ENCODE peak calls at places on chromosomes 12 and 14, in eight cellular contexts. One of them, this sample, is unnamed.

GRCh38 chr12:3293446-3294161 is 197.4 kb upstream of the PRMT8 start:
- DNase-seq in left cardiac atrium: no peak
- DNase-seq in NCI-H524 treated with DMSO at 0.1 percent for 48 hours: no peak
- DNase-seq in aorta: no peak
- DNase-seq in CD8-positive, alpha-beta T cell: no peak
- DNase-seq in T47D: no peak
- DNase-seq in A549: peak; percentile 41
- DNase-seq in GF-D8: no peak
- DNase-seq in this sample: no peak

GRCh38 chr14:98877065-98877464 is 394.9 kb downstream of the BCL11B start:
- DNase-seq in left cardiac atrium: no peak
- DNase-seq in NCI-H524 treated with DMSO at 0.1 percent for 48 hours: no peak
- DNase-seq in aorta: no peak
- DNase-seq in CD8-positive, alpha-beta T cell: no peak
- DNase-seq in T47D: no peak
- DNase-seq in A549: no peak
- DNase-seq in GF-D8: no peak
- DNase-seq in this sample: no peak

GRCh38 chr12:11741434-11742092 is 92.1 kb downstream of the ETV6 start:
- DNase-seq in left cardiac atrium: no peak
- DNase-seq in NCI-H524 treated with DMSO at 0.1 percent for 48 hours: no peak
- DNase-seq in aorta: no peak
- DNase-seq in CD8-positive, alpha-beta T cell: no peak
- DNase-seq in T47D: no peak
- DNase-seq in A549: no peak
- DNase-seq in GF-D8: no peak
- DNase-seq in this sample: no peak

GRCh38 chr12:51869931-51870330 is 18.0 kb upstream of the ANKRD33 start:
- DNase-seq in left cardiac atrium: no peak
- DNase-seq in NCI-H524 treated with DMSO at 0.1 percent for 48 hours: no peak
- DNase-seq in aorta: peak; percentile 53
- DNase-seq in CD8-positive, alpha-beta T cell: no peak
- DNase-seq in T47D: no peak
- DNase-seq in A549: no peak
- DNase-seq in GF-D8: no peak
- DNase-seq in this sample: peak; percentile 16

GRCh38 chr14:57982802-57983201 is 116.9 kb upstream of the SLC35F4 start:
- DNase-seq in left cardiac atrium: no peak
- DNase-seq in NCI-H524 treated with DMSO at 0.1 percent for 48 hours: peak; percentile 90
- DNase-seq in aorta: no peak
- DNase-seq in CD8-positive, alpha-beta T cell: no peak
- DNase-seq in T47D: no peak
- DNase-seq in A549: no peak
- DNase-seq in GF-D8: no peak
- DNase-seq in this sample: no peak

GRCh38 chr12:121812320-121812871 is 8.6 kb downstream of the SETD1B start:
- DNase-seq in left cardiac atrium: peak; percentile 84
- DNase-seq in NCI-H524 treated with DMSO at 0.1 percent for 48 hours: no peak
- DNase-seq in aorta: peak; percentile 90
- DNase-seq in CD8-positive, alpha-beta T cell: no peak
- DNase-seq in T47D: peak; percentile 100
- DNase-seq in A549: peak; percentile 92
- DNase-seq in GF-D8: no peak
- DNase-seq in this sample: peak; percentile 62

GRCh38 chr12:58504539-58504938 is 415.8 kb downstream of the LRIG3 start:
- DNase-seq in left cardiac atrium: no peak
- DNase-seq in NCI-H524 treated with DMSO at 0.1 percent for 48 hours: no peak
- DNase-seq in aorta: no peak
- DNase-seq in CD8-positive, alpha-beta T cell: no peak
- DNase-seq in T47D: no peak
- DNase-seq in A549: no peak
- DNase-seq in GF-D8: no peak
- DNase-seq in this sample: no peak

GRCh38 chr12:96400631-96401060 is 407 bp upstream of the CDK17 start:
- DNase-seq in left cardiac atrium: no peak
- DNase-seq in NCI-H524 treated with DMSO at 0.1 percent for 48 hours: no peak
- DNase-seq in aorta: no peak
- DNase-seq in CD8-positive, alpha-beta T cell: no peak
- DNase-seq in T47D: peak; percentile 30
- DNase-seq in A549: no peak
- DNase-seq in GF-D8: no peak
- DNase-seq in this sample: no peak

GRCh38 chr12:114672817-114673168 is 11.2 kb downstream of the TBX3 start:
- DNase-seq in left cardiac atrium: no peak
- DNase-seq in NCI-H524 treated with DMSO at 0.1 percent for 48 hours: no peak
- DNase-seq in aorta: no peak
- DNase-seq in CD8-positive, alpha-beta T cell: no peak
- DNase-seq in T47D: no peak
- DNase-seq in A549: no peak
- DNase-seq in GF-D8: no peak
- DNase-seq in this sample: no peak

GRCh38 chr12:56993346-56993745 is 13.0 kb downstream of the ZBTB39 start:
- DNase-seq in left cardiac atrium: no peak
- DNase-seq in NCI-H524 treated with DMSO at 0.1 percent for 48 hours: no peak
- DNase-seq in aorta: no peak
- DNase-seq in CD8-positive, alpha-beta T cell: no peak
- DNase-seq in T47D: no peak
- DNase-seq in A549: no peak
- DNase-seq in GF-D8: peak; percentile 1
- DNase-seq in this sample: no peak

GRCh38 chr14:35576260-35576659 is 42.3 kb downstream of the INSM2 start:
- DNase-seq in left cardiac atrium: no peak
- DNase-seq in NCI-H524 treated with DMSO at 0.1 percent for 48 hours: no peak
- DNase-seq in aorta: no peak
- DNase-seq in CD8-positive, alpha-beta T cell: no peak
- DNase-seq in T47D: no peak
- DNase-seq in A549: no peak
- DNase-seq in GF-D8: no peak
- DNase-seq in this sample: no peak

GRCh38 chr14:34582117-34582680 is 42.7 kb upstream of the EAPP start:
- DNase-seq in left cardiac atrium: no peak
- DNase-seq in NCI-H524 treated with DMSO at 0.1 percent for 48 hours: no peak
- DNase-seq in aorta: peak; percentile 37
- DNase-seq in CD8-positive, alpha-beta T cell: no peak
- DNase-seq in T47D: no peak
- DNase-seq in A549: no peak
- DNase-seq in GF-D8: no peak
- DNase-seq in this sample: no peak

GRCh38 chr14:104734991-104735779 is 11.2 kb downstream of the ADSS1 start:
- DNase-seq in left cardiac atrium: no peak
- DNase-seq in NCI-H524 treated with DMSO at 0.1 percent for 48 hours: no peak
- DNase-seq in aorta: no peak
- DNase-seq in CD8-positive, alpha-beta T cell: no peak
- DNase-seq in T47D: no peak
- DNase-seq in A549: no peak
- DNase-seq in GF-D8: no peak
- DNase-seq in this sample: no peak

GRCh38 chr14:80567905-80568512 is 356.7 kb upstream of the DIO2 start:
- DNase-seq in left cardiac atrium: no peak
- DNase-seq in NCI-H524 treated with DMSO at 0.1 percent for 48 hours: no peak
- DNase-seq in aorta: no peak
- DNase-seq in CD8-positive, alpha-beta T cell: no peak
- DNase-seq in T47D: no peak
- DNase-seq in A549: no peak
- DNase-seq in GF-D8: no peak
- DNase-seq in this sample: no peak

GRCh38 chr14:53356361-53357150 is 203.4 kb upstream of the DDHD1 start:
- DNase-seq in left cardiac atrium: no peak
- DNase-seq in NCI-H524 treated with DMSO at 0.1 percent for 48 hours: no peak
- DNase-seq in aorta: no peak
- DNase-seq in CD8-positive, alpha-beta T cell: no peak
- DNase-seq in T47D: no peak
- DNase-seq in A549: no peak
- DNase-seq in GF-D8: no peak
- DNase-seq in this sample: no peak

GRCh38 chr14:87255046-87255445 is 737.9 kb downstream of the GALC start:
- DNase-seq in left cardiac atrium: no peak
- DNase-seq in NCI-H524 treated with DMSO at 0.1 percent for 48 hours: no peak
- DNase-seq in aorta: no peak
- DNase-seq in CD8-positive, alpha-beta T cell: no peak
- DNase-seq in T47D: no peak
- DNase-seq in A549: no peak
- DNase-seq in GF-D8: no peak
- DNase-seq in this sample: no peak

GRCh38 chr12:2625267-2625666 is 169.5 kb upstream of the FKBP4 start:
- DNase-seq in left cardiac atrium: no peak
- DNase-seq in NCI-H524 treated with DMSO at 0.1 percent for 48 hours: no peak
- DNase-seq in aorta: no peak
- DNase-seq in CD8-positive, alpha-beta T cell: no peak
- DNase-seq in T47D: no peak
- DNase-seq in A549: no peak
- DNase-seq in GF-D8: no peak
- DNase-seq in this sample: no peak

GRCh38 chr14:92135269-92135668 is 13.5 kb downstream of the CPSF2 start:
- DNase-seq in left cardiac atrium: no peak
- DNase-seq in NCI-H524 treated with DMSO at 0.1 percent for 48 hours: no peak
- DNase-seq in aorta: no peak
- DNase-seq in CD8-positive, alpha-beta T cell: no peak
- DNase-seq in T47D: no peak
- DNase-seq in A549: peak; percentile 11
- DNase-seq in GF-D8: no peak
- DNase-seq in this sample: no peak

GRCh38 chr12:40152783-40153383 is 47.0 kb upstream of the SLC2A13 start:
- DNase-seq in left cardiac atrium: peak; percentile 43
- DNase-seq in NCI-H524 treated with DMSO at 0.1 percent for 48 hours: no peak
- DNase-seq in aorta: no peak
- DNase-seq in CD8-positive, alpha-beta T cell: peak; percentile 8
- DNase-seq in T47D: no peak
- DNase-seq in A549: no peak
- DNase-seq in GF-D8: no peak
- DNase-seq in this sample: peak; percentile 57

GRCh38 chr12:89882051-89882450 is 173.4 kb upstream of the ATP2B1 start:
- DNase-seq in left cardiac atrium: no peak
- DNase-seq in NCI-H524 treated with DMSO at 0.1 percent for 48 hours: no peak
- DNase-seq in aorta: no peak
- DNase-seq in CD8-positive, alpha-beta T cell: no peak
- DNase-seq in T47D: no peak
- DNase-seq in A549: no peak
- DNase-seq in GF-D8: no peak
- DNase-seq in this sample: no peak

GRCh38 chr14:76769636-76770292 is 8.5 kb downstream of the VASH1 start:
- DNase-seq in left cardiac atrium: peak; percentile 23
- DNase-seq in NCI-H524 treated with DMSO at 0.1 percent for 48 hours: no peak
- DNase-seq in aorta: peak; percentile 61
- DNase-seq in CD8-positive, alpha-beta T cell: no peak
- DNase-seq in T47D: no peak
- DNase-seq in A549: no peak
- DNase-seq in GF-D8: no peak
- DNase-seq in this sample: no peak

GRCh38 chr12:50825372-50825838 is 17.3 kb upstream of the TMPRSS12 start:
- DNase-seq in left cardiac atrium: no peak
- DNase-seq in NCI-H524 treated with DMSO at 0.1 percent for 48 hours: no peak
- DNase-seq in aorta: no peak
- DNase-seq in CD8-positive, alpha-beta T cell: no peak
- DNase-seq in T47D: no peak
- DNase-seq in A549: peak; percentile 25
- DNase-seq in GF-D8: peak; percentile 52
- DNase-seq in this sample: peak; percentile 51

GRCh38 chr12:132084681-132085635 is 59.2 kb downstream of the DDX51 start:
- DNase-seq in left cardiac atrium: peak; percentile 83
- DNase-seq in NCI-H524 treated with DMSO at 0.1 percent for 48 hours: no peak
- DNase-seq in aorta: peak; percentile 94
- DNase-seq in CD8-positive, alpha-beta T cell: peak; percentile 7
- DNase-seq in T47D: peak; percentile 45
- DNase-seq in A549: peak; percentile 68
- DNase-seq in GF-D8: peak; percentile 42
- DNase-seq in this sample: peak; percentile 92

GRCh38 chr12:132686831-132687210 is 321 bp downstream of the POLE start:
- DNase-seq in left cardiac atrium: peak; percentile 42
- DNase-seq in NCI-H524 treated with DMSO at 0.1 percent for 48 hours: no peak
- DNase-seq in aorta: no peak
- DNase-seq in CD8-positive, alpha-beta T cell: peak; percentile 1
- DNase-seq in T47D: peak; percentile 43
- DNase-seq in A549: peak; percentile 39
- DNase-seq in GF-D8: no peak
- DNase-seq in this sample: no peak

GRCh38 chr14:23929822-23930294 is 23.7 kb upstream of the DHRS4 start:
- DNase-seq in left cardiac atrium: peak; percentile 86
- DNase-seq in NCI-H524 treated with DMSO at 0.1 percent for 48 hours: no peak
- DNase-seq in aorta: peak; percentile 89
- DNase-seq in CD8-positive, alpha-beta T cell: peak; percentile 81
- DNase-seq in T47D: peak; percentile 37
- DNase-seq in A549: peak; percentile 73
- DNase-seq in GF-D8: no peak
- DNase-seq in this sample: peak; percentile 67

GRCh38 chr14:100622234-100622633 is 35.0 kb upstream of the BEGAIN start:
- DNase-seq in left cardiac atrium: no peak
- DNase-seq in NCI-H524 treated with DMSO at 0.1 percent for 48 hours: no peak
- DNase-seq in aorta: no peak
- DNase-seq in CD8-positive, alpha-beta T cell: no peak
- DNase-seq in T47D: no peak
- DNase-seq in A549: no peak
- DNase-seq in GF-D8: no peak
- DNase-seq in this sample: peak; percentile 17

GRCh38 chr14:94930690-94931089 is 160.8 kb upstream of the GSC start:
- DNase-seq in left cardiac atrium: no peak
- DNase-seq in NCI-H524 treated with DMSO at 0.1 percent for 48 hours: no peak
- DNase-seq in aorta: no peak
- DNase-seq in CD8-positive, alpha-beta T cell: no peak
- DNase-seq in T47D: no peak
- DNase-seq in A549: no peak
- DNase-seq in GF-D8: no peak
- DNase-seq in this sample: no peak

GRCh38 chr12:83016226-83016835 is 329.6 kb downstream of the TMTC2 start:
- DNase-seq in left cardiac atrium: peak; percentile 42
- DNase-seq in NCI-H524 treated with DMSO at 0.1 percent for 48 hours: no peak
- DNase-seq in aorta: no peak
- DNase-seq in CD8-positive, alpha-beta T cell: no peak
- DNase-seq in T47D: no peak
- DNase-seq in A549: peak; percentile 4
- DNase-seq in GF-D8: no peak
- DNase-seq in this sample: no peak

GRCh38 chr14:75322746-75323145 is 44.1 kb downstream of the FOS start:
- DNase-seq in left cardiac atrium: no peak
- DNase-seq in NCI-H524 treated with DMSO at 0.1 percent for 48 hours: no peak
- DNase-seq in aorta: no peak
- DNase-seq in CD8-positive, alpha-beta T cell: no peak
- DNase-seq in T47D: no peak
- DNase-seq in A549: no peak
- DNase-seq in GF-D8: no peak
- DNase-seq in this sample: no peak

GRCh38 chr12:102527256-102527720 is 46.9 kb upstream of the IGF1 start:
- DNase-seq in left cardiac atrium: no peak
- DNase-seq in NCI-H524 treated with DMSO at 0.1 percent for 48 hours: no peak
- DNase-seq in aorta: no peak
- DNase-seq in CD8-positive, alpha-beta T cell: no peak
- DNase-seq in T47D: no peak
- DNase-seq in A549: no peak
- DNase-seq in GF-D8: no peak
- DNase-seq in this sample: no peak

GRCh38 chr12:88726806-88727722 is 146.8 kb upstream of the KITLG start:
- DNase-seq in left cardiac atrium: no peak
- DNase-seq in NCI-H524 treated with DMSO at 0.1 percent for 48 hours: no peak
- DNase-seq in aorta: no peak
- DNase-seq in CD8-positive, alpha-beta T cell: no peak
- DNase-seq in T47D: no peak
- DNase-seq in A549: no peak
- DNase-seq in GF-D8: no peak
- DNase-seq in this sample: no peak

GRCh38 chr12:118330421-118331018 is 42.2 kb downstream of the TAOK3 start:
- DNase-seq in left cardiac atrium: no peak
- DNase-seq in NCI-H524 treated with DMSO at 0.1 percent for 48 hours: no peak
- DNase-seq in aorta: no peak
- DNase-seq in CD8-positive, alpha-beta T cell: no peak
- DNase-seq in T47D: no peak
- DNase-seq in A549: no peak
- DNase-seq in GF-D8: peak; percentile 96
- DNase-seq in this sample: no peak

GRCh38 chr12:90245396-90245795 is 536.8 kb upstream of the ATP2B1 start:
- DNase-seq in left cardiac atrium: no peak
- DNase-seq in NCI-H524 treated with DMSO at 0.1 percent for 48 hours: no peak
- DNase-seq in aorta: no peak
- DNase-seq in CD8-positive, alpha-beta T cell: no peak
- DNase-seq in T47D: no peak
- DNase-seq in A549: no peak
- DNase-seq in GF-D8: no peak
- DNase-seq in this sample: no peak

GRCh38 chr14:77148510-77149231 is 7.1 kb upstream of the ZDHHC22 start:
- DNase-seq in left cardiac atrium: no peak
- DNase-seq in NCI-H524 treated with DMSO at 0.1 percent for 48 hours: peak; percentile 39
- DNase-seq in aorta: no peak
- DNase-seq in CD8-positive, alpha-beta T cell: no peak
- DNase-seq in T47D: no peak
- DNase-seq in A549: no peak
- DNase-seq in GF-D8: no peak
- DNase-seq in this sample: no peak